ENCODE peak calls at places on chromosomes 5 and 9, in six cellular contexts. P, W, E, Y, B and L are unnamed samples.

GRCh38 chr9:77601476-77602056 is 46.6 kb downstream of the GNA14 start:
- DNase-seq in B (peak), P (no peak), E (no peak), Y (no peak), W (no peak), L (no peak)

GRCh38 chr5:66209794-66210193 is 65.7 kb downstream of the SREK1 start:
- DNase-seq in P (no peak), W (no peak), E (no peak), Y (no peak), B (no peak), L (peak)

GRCh38 chr9:127222388-127223095 is 42.0 kb upstream of the GARNL3 start:
- DNase-seq in Y (no peak), W (no peak), B (no peak), E (no peak), P (no peak), L (no peak)

GRCh38 chr5:176690911-176691310 is 43.6 kb downstream of the TSPAN17 start:
- DNase-seq in P (no peak), Y (no peak), E (no peak), W (no peak), B (no peak), L (no peak)

GRCh38 chr5:38590846-38591245 is 34.4 kb upstream of the LIFR start:
- DNase-seq in W (no peak), E (no peak), Y (no peak), B (no peak), P (no peak), L (no peak)

GRCh38 chr5:143431789-143432188 is 28.3 kb upstream of the NR3C1 start:
- DNase-seq in E (no peak), B (no peak), Y (no peak), P (no peak), W (no peak), L (no peak)

GRCh38 chr9:71442937-71443336 is 321.5 kb upstream of the TRPM3 start:
- DNase-seq in E (no peak), W (no peak), P (no peak), B (no peak), Y (no peak), L (no peak)

GRCh38 chr9:100217536-100217935 is 118.5 kb downstream of the INVS start:
- DNase-seq in W (no peak), P (no peak), B (no peak), E (no peak), Y (no peak), L (no peak)

GRCh38 chr5:125823572-125823971 is 599.6 kb upstream of the GRAMD2B start:
- DNase-seq in Y (no peak), B (peak), E (no peak), P (peak), W (no peak), L (peak)

GRCh38 chr5:171579849-171580505 is 160.5 kb downstream of the FGF18 start:
- DNase-seq in E (no peak), P (peak), Y (no peak), B (no peak), W (no peak), L (peak)

GRCh38 chr9:3824062-3824461 is 298.3 kb upstream of the RFX3 start:
- DNase-seq in W (no peak), Y (no peak), B (no peak), P (peak), E (no peak), L (peak)

GRCh38 chr5:39624268-39624886 is 199.6 kb upstream of the DAB2 start:
- DNase-seq in Y (peak), B (peak), P (peak), E (peak), W (no peak), L (peak)

GRCh38 chr5:91136271-91136670 is 246.8 kb downstream of the ARRDC3 start:
- DNase-seq in P (no peak), Y (peak), B (peak), W (no peak), E (no peak), L (no peak)